ENCODE peak calls at places on chromosomes 13 and 19, in five cellular contexts. C is AG08396, K is HTR-8/SVneo, P is iris pigment epithelial cell, Q is mucosa of descending colon. G is an unnamed sample.

GRCh38 chr19:15096223-15096622 is 11.0 kb upstream of the SYDE1 start:
- DNase-seq in C (no peak), K (no peak), P (no peak), Q (no peak), G (no peak)

GRCh38 chr13:33233547-33233946 is 52.0 kb downstream of the STARD13 start:
- DNase-seq in C (no peak), K (no peak), P (no peak), Q (no peak), G (no peak)

GRCh38 chr19:41023193-41023592 is 32.1 kb downstream of the CYP2B6 start:
- DNase-seq in C (no peak), K (no peak), P (no peak), Q (no peak), G (no peak)

GRCh38 chr13:98039964-98040363 is 86.5 kb downstream of the IPO5 start:
- DNase-seq in C (no peak), K (no peak), P (no peak), Q (no peak), G (no peak)

GRCh38 chr19:1653300-1653628 is 849 bp upstream of the TCF3 start:
- DNase-seq in C (no peak), K (no peak), P (no peak), Q (no peak), G (no peak)

GRCh38 chr19:47492137-47492533 is 8.1 kb upstream of the KPTN start:
- DNase-seq in C (no peak), K (no peak), P (no peak), Q (no peak), G (no peak)

GRCh38 chr13:112333756-112334543 is 42.2 kb upstream of the SPACA7 start:
- DNase-seq in C (no peak), K (no peak), P (no peak), Q (no peak), G (peak)

GRCh38 chr19:48330012-48330681 is 4.8 kb downstream of the EMP3 start:
- DNase-seq in C (no peak), K (no peak), P (peak), Q (peak), G (no peak)

GRCh38 chr13:36582977-36583376 is 90.8 kb upstream of the SERTM1 start:
- DNase-seq in C (no peak), K (no peak), P (no peak), Q (no peak), G (no peak)

GRCh38 chr19:8340341-8341096 is 2.5 kb downstream of the KANK3 start:
- DNase-seq in C (no peak), K (no peak), P (no peak), Q (peak), G (no peak)

GRCh38 chr19:9981406-9982260 is 28.7 kb downstream of the COL5A3 start:
- DNase-seq in C (no peak), K (no peak), P (no peak), Q (no peak), G (peak)

GRCh38 chr13:59279024-59279423 is 884.7 kb downstream of the DIAPH3 start:
- DNase-seq in C (no peak), K (no peak), P (no peak), Q (no peak), G (no peak)

GRCh38 chr13:25874907-25875306 is 176.9 kb downstream of the SHISA2 start:
- DNase-seq in C (no peak), K (no peak), P (no peak), Q (no peak), G (no peak)

GRCh38 chr19:35154535-35155406 is at the start of gene FXYD5:
- DNase-seq in C (peak), K (peak), P (peak), Q (peak), G (peak)

GRCh38 chr19:50500060-50500752 is 10.8 kb downstream of the JOSD2 start:
- DNase-seq in C (no peak), K (no peak), P (no peak), Q (no peak), G (no peak)

GRCh38 chr13:109331898-109332297 is 454.5 kb downstream of the IRS2 start:
- DNase-seq in C (no peak), K (peak), P (peak), Q (no peak), G (no peak)

GRCh38 chr19:53892981-53893325 is 11.0 kb downstream of the PRKCG start:
- DNase-seq in C (no peak), K (no peak), P (no peak), Q (no peak), G (no peak)

GRCh38 chr13:46040763-46041162 is 11.8 kb downstream of the ZC3H13 start:
- DNase-seq in C (no peak), K (no peak), P (no peak), Q (no peak), G (no peak)

GRCh38 chr19:5338661-5339469 is 1.7 kb downstream of the PTPRS start:
- DNase-seq in C (no peak), K (no peak), P (no peak), Q (no peak), G (no peak)

GRCh38 chr13:84400711-84401110 is 518.4 kb upstream of the SLITRK1 start:
- DNase-seq in C (peak), K (peak), P (peak), Q (no peak), G (no peak)

GRCh38 chr13:78601124-78601885 is 2.0 kb downstream of the POU4F1 start:
- DNase-seq in C (no peak), K (no peak), P (peak), Q (no peak), G (no peak)

GRCh38 chr13:78241278-78241919 is 322.8 kb upstream of the EDNRB start:
- DNase-seq in C (peak), K (peak), P (peak), Q (peak), G (peak)

GRCh38 chr19:39681416-39681815 is 22.9 kb upstream of the LGALS14 start:
- DNase-seq in C (no peak), K (no peak), P (no peak), Q (no peak), G (no peak)

G was measured in MG63.